ENCODE peak calls at places on chromosomes 5 and 9, in ten cellular contexts. U is activated T-helper 1 cell treated with Interleukin-2 at 50 U/mL for 16 hours, C is neural progenitor cell, G is RPMI7951, S is GM23338, K is HuH-7, Z is A172, B is globus pallidus, N is HTR-8/SVneo, L is iPS DF 6.9. O is an unnamed sample.

GRCh38 chr5:72654231-72654630 is 147.0 kb upstream of the ZNF366 start:
- DNase-seq in U (no peak), C (no peak), G (no peak), S (no peak), K (no peak), Z (no peak), B (no peak), N (no peak), L (no peak), O (no peak)

GRCh38 chr5:179310439-179311090 is 34.7 kb downstream of the ADAMTS2 start:
- DNase-seq in U (no peak), C (no peak), G (no peak), S (no peak), K (no peak), Z (no peak), B (no peak), N (no peak), L (no peak), O (no peak)

GRCh38 chr9:21323091-21323490 is 12.1 kb downstream of the KLHL9 start:
- DNase-seq in U (no peak), C (no peak), G (no peak), S (no peak), K (no peak), Z (no peak), B (no peak), N (no peak), L (no peak), O (no peak)

GRCh38 chr9:121963542-121963995 is 129.5 kb downstream of the TTLL11 start:
- DNase-seq in U (no peak), C (no peak), G (peak), S (no peak), K (no peak), Z (peak), B (no peak), N (peak), L (no peak), O (no peak)

GRCh38 chr5:80703747-80704146 is 49.0 kb upstream of the DHFR start:
- DNase-seq in U (no peak), C (no peak), G (peak), S (no peak), K (no peak), Z (no peak), B (no peak), N (no peak), L (no peak), O (no peak)

GRCh38 chr9:133881671-133882381 is 110.3 kb downstream of the VAV2 start:
- DNase-seq in U (no peak), C (no peak), G (no peak), S (no peak), K (no peak), Z (no peak), B (no peak), N (no peak), L (no peak), O (no peak)

GRCh38 chr5:931570-932145 is 39.0 kb downstream of the TRIP13 start:
- DNase-seq in U (no peak), C (no peak), G (no peak), S (no peak), K (no peak), Z (no peak), B (no peak), N (no peak), L (no peak), O (no peak)

GRCh38 chr9:113659740-113660139 is 196.2 kb downstream of the RGS3 start:
- DNase-seq in U (no peak), C (no peak), G (no peak), S (no peak), K (no peak), Z (no peak), B (no peak), N (no peak), L (no peak), O (no peak)

GRCh38 chr5:106874974-106875373 is 795.8 kb downstream of the EFNA5 start:
- DNase-seq in U (no peak), C (no peak), G (no peak), S (no peak), K (no peak), Z (no peak), B (no peak), N (no peak), L (no peak), O (no peak)

GRCh38 chr5:142310803-142311202 is 14.0 kb downstream of the SPRY4 start:
- DNase-seq in U (no peak), C (no peak), G (no peak), S (no peak), K (no peak), Z (no peak), B (no peak), N (no peak), L (no peak), O (no peak)

GRCh38 chr9:98929096-98929495 is 14.6 kb upstream of the COL15A1 start:
- DNase-seq in U (no peak), C (no peak), G (peak), S (no peak), K (no peak), Z (no peak), B (no peak), N (no peak), L (no peak), O (no peak)

GRCh38 chr5:133410335-133410828 is 202.0 kb downstream of the FSTL4 start:
- DNase-seq in U (no peak), C (no peak), G (no peak), S (no peak), K (no peak), Z (no peak), B (no peak), N (no peak), L (no peak), O (no peak)

GRCh38 chr5:77444356-77444755 is 47.8 kb downstream of the WDR41 start:
- DNase-seq in U (no peak), C (no peak), G (peak), S (no peak), K (no peak), Z (no peak), B (no peak), N (no peak), L (no peak), O (no peak)

GRCh38 chr9:24011206-24011605 is 185.2 kb upstream of the ELAVL2 start:
- DNase-seq in U (no peak), C (peak), G (no peak), S (no peak), K (no peak), Z (no peak), B (no peak), N (no peak), L (no peak), O (no peak)

GRCh38 chr5:139759219-139759721 is 36.3 kb upstream of the PSD2 start:
- DNase-seq in U (no peak), C (no peak), G (no peak), S (no peak), K (no peak), Z (no peak), B (no peak), N (no peak), L (no peak), O (no peak)

GRCh38 chr5:34742112-34742511 is 86.0 kb downstream of the RAI14 start:
- DNase-seq in U (no peak), C (no peak), G (no peak), S (no peak), K (no peak), Z (no peak), B (no peak), N (no peak), L (no peak), O (no peak)

GRCh38 chr5:1479581-1480188 is 34.4 kb upstream of the SLC6A3 start:
- DNase-seq in U (no peak), C (peak), G (no peak), S (peak), K (peak), Z (no peak), B (no peak), N (peak), L (no peak), O (no peak)